ENCODE peak calls at places on chromosomes 3 and 15, in six cellular contexts. One of them, this sample, is unnamed. For H3K4me1 and H3K9me3, the result is how much of the 10 kb centered on the place peaks cover.

GRCh38 chr3:111012388-111013248 is 59.0 kb upstream of the NECTIN3 start:
- DNase-seq in neuronal stem cell: peak
- DNase-seq in IMR-90: no peak
- DNase-seq in H1: no peak
- DNase-seq in H9: peak
- DNase-seq in trophoblast cell: peak
- DNase-seq in this sample: peak

GRCh38 chr3:168073842-168074311 is 21.8 kb downstream of the GOLIM4 start:
- DNase-seq in neuronal stem cell: no peak
- DNase-seq in IMR-90: no peak
- DNase-seq in H1: no peak
- DNase-seq in H9: no peak
- DNase-seq in trophoblast cell: no peak
- DNase-seq in this sample: no peak

GRCh38 chr15:29818141-29818540 is 4.1 kb downstream of the TJP1 start:
- DNase-seq in neuronal stem cell: no peak
- DNase-seq in IMR-90: peak
- DNase-seq in H1: no peak
- DNase-seq in H9: no peak
- DNase-seq in trophoblast cell: peak
- DNase-seq in this sample: no peak

GRCh38 chr15:60916674-60917468 is 312.2 kb downstream of the RORA start:
- DNase-seq in neuronal stem cell: peak
- DNase-seq in IMR-90: peak
- DNase-seq in H1: peak
- DNase-seq in H9: peak
- DNase-seq in trophoblast cell: peak
- DNase-seq in this sample: peak

GRCh38 chr3:166274342-166274741 is 437.1 kb upstream of the BCHE start:
- DNase-seq in neuronal stem cell: no peak
- DNase-seq in IMR-90: peak
- DNase-seq in H1: no peak
- DNase-seq in H9: no peak
- DNase-seq in trophoblast cell: no peak
- DNase-seq in this sample: peak

GRCh38 chr15:62474771-62475124 is 309.7 kb upstream of the C2CD4B start:
- DNase-seq in neuronal stem cell: no peak
- DNase-seq in IMR-90: peak
- DNase-seq in H1: no peak
- DNase-seq in H9: no peak
- DNase-seq in trophoblast cell: peak
- DNase-seq in this sample: no peak

GRCh38 chr15:92451225-92451825 is 57.6 kb downstream of the ST8SIA2 start:
- DNase-seq in neuronal stem cell: no peak
- DNase-seq in IMR-90: peak
- DNase-seq in H1: no peak
- DNase-seq in H9: no peak
- DNase-seq in trophoblast cell: peak
- DNase-seq in this sample: peak

GRCh38 chr3:139491027-139491700 is 14.8 kb upstream of the RBP2 start:
- DNase-seq in neuronal stem cell: no peak
- DNase-seq in IMR-90: no peak
- DNase-seq in H1: peak
- DNase-seq in H9: peak
- DNase-seq in trophoblast cell: peak
- DNase-seq in this sample: no peak

GRCh38 chr3:5888845-5889244 is 701.3 kb downstream of the EDEM1 start:
- DNase-seq in neuronal stem cell: no peak
- DNase-seq in IMR-90: no peak
- DNase-seq in H1: no peak
- DNase-seq in H9: no peak
- DNase-seq in trophoblast cell: no peak
- DNase-seq in this sample: no peak

GRCh38 chr3:62529230-62529629 is 155.9 kb upstream of the FEZF2 start:
- DNase-seq in neuronal stem cell: peak
- DNase-seq in IMR-90: peak
- DNase-seq in H1: peak
- DNase-seq in H9: peak
- DNase-seq in trophoblast cell: peak
- DNase-seq in this sample: peak

GRCh38 chr3:16596352-16597032 is 8.7 kb downstream of the DAZL start:
- DNase-seq in neuronal stem cell: no peak
- DNase-seq in IMR-90: no peak
- DNase-seq in H1: no peak
- DNase-seq in H9: no peak
- DNase-seq in trophoblast cell: no peak
- DNase-seq in this sample: no peak

GRCh38 chr15:44101944-44102343 is 93.1 kb downstream of the FRMD5 start:
- DNase-seq in neuronal stem cell: no peak
- DNase-seq in IMR-90: peak
- DNase-seq in H1: no peak
- DNase-seq in H9: no peak
- DNase-seq in trophoblast cell: no peak
- DNase-seq in this sample: no peak

GRCh38 chr3:57942872-57943283 is 65.3 kb upstream of the FLNB start:
- DNase-seq in neuronal stem cell: no peak
- DNase-seq in IMR-90: no peak
- DNase-seq in H1: no peak
- DNase-seq in H9: no peak
- DNase-seq in trophoblast cell: no peak
- DNase-seq in this sample: no peak

GRCh38 chr15:43954181-43954621 is 127.4 kb downstream of the WDR76 start:
- DNase-seq in neuronal stem cell: no peak
- DNase-seq in IMR-90: peak
- DNase-seq in H1: no peak
- DNase-seq in H9: no peak
- DNase-seq in trophoblast cell: no peak
- DNase-seq in this sample: no peak

GRCh38 chr3:143063018-143063417 is 56.6 kb upstream of the CHST2 start:
- DNase-seq in neuronal stem cell: no peak
- DNase-seq in IMR-90: peak
- DNase-seq in H1: no peak
- DNase-seq in H9: no peak
- DNase-seq in trophoblast cell: no peak
- DNase-seq in this sample: peak

GRCh38 chr3:187746479-187747335 is 1.4 kb upstream of the BCL6 start:
- DNase-seq in neuronal stem cell: no peak
- DNase-seq in IMR-90: peak
- DNase-seq in H1: no peak
- DNase-seq in H9: no peak
- DNase-seq in trophoblast cell: peak
- DNase-seq in this sample: peak

GRCh38 chr15:22895465-22896190 is 57.2 kb downstream of the NIPA2 start:
- DNase-seq in neuronal stem cell: no peak
- DNase-seq in IMR-90: peak
- DNase-seq in H1: no peak
- DNase-seq in H9: no peak
- DNase-seq in trophoblast cell: peak
- DNase-seq in this sample: no peak

GRCh38 chr15:60695713-60696522 is 217.0 kb upstream of the ICE2 start:
- DNase-seq in neuronal stem cell: no peak
- DNase-seq in IMR-90: peak
- DNase-seq in H1: no peak
- DNase-seq in H9: no peak
- DNase-seq in trophoblast cell: no peak
- DNase-seq in this sample: peak

GRCh38 chr3:45095916-45096526 is 50.2 kb downstream of the CDCP1 start:
- DNase-seq in neuronal stem cell: no peak
- DNase-seq in IMR-90: no peak
- DNase-seq in H1: no peak
- DNase-seq in H9: no peak
- DNase-seq in trophoblast cell: no peak
- DNase-seq in this sample: peak

GRCh38 chr3:20747736-20748135 is 561.7 kb upstream of the SGO1 start:
- DNase-seq in neuronal stem cell: no peak
- DNase-seq in IMR-90: no peak
- DNase-seq in H1: no peak
- DNase-seq in H9: no peak
- DNase-seq in trophoblast cell: peak
- DNase-seq in this sample: no peak

GRCh38 chr3:1774597-1774996 is 324.1 kb upstream of the CNTN4 start:
- DNase-seq in neuronal stem cell: no peak
- DNase-seq in IMR-90: no peak
- DNase-seq in H1: no peak
- DNase-seq in H9: no peak
- DNase-seq in trophoblast cell: no peak
- DNase-seq in this sample: no peak

GRCh38 chr3:14822875-14823807 is 4.4 kb downstream of the FGD5 start:
- DNase-seq in neuronal stem cell: no peak
- DNase-seq in IMR-90: no peak
- DNase-seq in H1: no peak
- DNase-seq in H9: no peak
- DNase-seq in trophoblast cell: no peak
- DNase-seq in this sample: no peak

GRCh38 chr15:60781211-60781713 is 302.3 kb upstream of the ICE2 start:
- DNase-seq in neuronal stem cell: no peak
- DNase-seq in IMR-90: no peak
- DNase-seq in H1: no peak
- DNase-seq in H9: no peak
- DNase-seq in trophoblast cell: no peak
- DNase-seq in this sample: no peak

GRCh38 chr15:40995656-40996055 is 42.4 kb downstream of the CHAC1 start:
- DNase-seq in neuronal stem cell: no peak
- DNase-seq in IMR-90: no peak
- DNase-seq in H1: no peak
- DNase-seq in H9: no peak
- DNase-seq in trophoblast cell: peak
- DNase-seq in this sample: no peak

DNA sequence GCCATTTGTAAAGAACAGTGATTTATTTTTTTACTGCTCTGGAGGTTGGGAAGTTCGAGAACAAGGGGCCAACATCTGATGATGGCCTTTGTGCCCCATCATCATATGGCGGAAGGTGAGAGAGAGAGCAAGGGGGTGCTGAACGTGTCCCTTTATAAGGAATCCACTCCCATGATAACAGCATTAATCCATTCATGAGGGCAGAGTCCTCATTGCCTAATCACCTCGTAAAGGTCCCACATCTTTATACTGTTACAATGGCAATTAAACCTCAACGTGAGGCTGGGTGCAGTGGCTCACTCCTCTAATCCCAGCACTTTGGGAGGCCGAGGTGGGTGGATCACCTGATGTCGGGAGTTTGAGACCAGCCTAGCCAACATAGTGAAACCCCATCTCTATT is 8.3 kb downstream of the IL12A start:
- DNase-seq in neuronal stem cell: no peak
- DNase-seq in IMR-90: no peak
- DNase-seq in H1: no peak
- DNase-seq in H9: no peak
- DNase-seq in trophoblast cell: no peak
- DNase-seq in this sample: no peak
- H3K4me1 ChIP-seq in neuronal stem cell: under half
- H3K4me1 ChIP-seq in IMR-90: under half
- H3K4me1 ChIP-seq in H1: under half
- H3K4me1 ChIP-seq in H9: under half
- H3K4me1 ChIP-seq in trophoblast cell: under half
- H3K4me1 ChIP-seq in this sample: under half

GRCh38 chr3:23874359-23875120 is 42.2 kb downstream of the NKIRAS1 start:
- DNase-seq in neuronal stem cell: no peak
- DNase-seq in IMR-90: peak
- DNase-seq in H1: no peak
- DNase-seq in H9: no peak
- DNase-seq in trophoblast cell: peak
- DNase-seq in this sample: peak

GRCh38 chr3:23875326-23875725 is 41.5 kb downstream of the NKIRAS1 start:
- DNase-seq in neuronal stem cell: no peak
- DNase-seq in IMR-90: no peak
- DNase-seq in H1: no peak
- DNase-seq in H9: no peak
- DNase-seq in trophoblast cell: peak
- DNase-seq in this sample: no peak

GRCh38 chr3:23877324-23877980 is 39.3 kb downstream of the NKIRAS1 start:
- DNase-seq in neuronal stem cell: no peak
- DNase-seq in IMR-90: peak
- DNase-seq in H1: no peak
- DNase-seq in H9: no peak
- DNase-seq in trophoblast cell: peak
- DNase-seq in this sample: peak

GRCh38 chr3:23879485-23879884 is 37.3 kb downstream of the NKIRAS1 start:
- DNase-seq in neuronal stem cell: no peak
- DNase-seq in IMR-90: no peak
- DNase-seq in H1: no peak
- DNase-seq in H9: no peak
- DNase-seq in trophoblast cell: no peak
- DNase-seq in this sample: no peak

GRCh38 chr3:23876901-23877300 is 39.9 kb downstream of the NKIRAS1 start:
- DNase-seq in neuronal stem cell: no peak
- DNase-seq in IMR-90: no peak
- DNase-seq in H1: no peak
- DNase-seq in H9: no peak
- DNase-seq in trophoblast cell: no peak
- DNase-seq in this sample: no peak
- H3K18ac ChIP-seq in neuronal stem cell: no peak
- H3K18ac ChIP-seq in IMR-90: no peak
- H3K18ac ChIP-seq in H1: no peak
- H3K18ac ChIP-seq in H9: no peak
- H3K18ac ChIP-seq in trophoblast cell: no peak
- H3K18ac ChIP-seq in this sample: no peak

GRCh38 chr3:26102376-26103110 is 312.7 kb downstream of the OXSM start:
- DNase-seq in neuronal stem cell: no peak
- DNase-seq in IMR-90: no peak
- DNase-seq in H1: no peak
- DNase-seq in H9: no peak
- DNase-seq in trophoblast cell: no peak
- DNase-seq in this sample: no peak

GRCh38 chr3:26100176-26100575 is 310.3 kb downstream of the OXSM start:
- DNase-seq in neuronal stem cell: no peak
- DNase-seq in IMR-90: no peak
- DNase-seq in H1: no peak
- DNase-seq in H9: no peak
- DNase-seq in trophoblast cell: no peak
- DNase-seq in this sample: no peak

GRCh38 chr3:26104856-26105255 is 315.0 kb downstream of the OXSM start:
- DNase-seq in neuronal stem cell: no peak
- DNase-seq in IMR-90: no peak
- DNase-seq in H1: no peak
- DNase-seq in H9: no peak
- DNase-seq in trophoblast cell: peak
- DNase-seq in this sample: no peak

GRCh38 chr3:26099692-26100091 is 309.8 kb downstream of the OXSM start:
- DNase-seq in neuronal stem cell: no peak
- DNase-seq in IMR-90: no peak
- DNase-seq in H1: no peak
- DNase-seq in H9: no peak
- DNase-seq in trophoblast cell: no peak
- DNase-seq in this sample: no peak
- H3K9me3 ChIP-seq in neuronal stem cell: under half
- H3K9me3 ChIP-seq in IMR-90: under half
- H3K9me3 ChIP-seq in H1: under half
- H3K9me3 ChIP-seq in H9: under half
- H3K9me3 ChIP-seq in trophoblast cell: under half
- H3K9me3 ChIP-seq in this sample: under half

GRCh38 chr15:74793135-74794028 is 11.5 kb downstream of the CSK start:
- DNase-seq in neuronal stem cell: no peak
- DNase-seq in IMR-90: no peak
- DNase-seq in H1: no peak
- DNase-seq in H9: no peak
- DNase-seq in trophoblast cell: no peak
- DNase-seq in this sample: peak
- H3K4me1 ChIP-seq in neuronal stem cell: under half
- H3K4me1 ChIP-seq in IMR-90: under half
- H3K4me1 ChIP-seq in H1: under half
- H3K4me1 ChIP-seq in H9: under half
- H3K4me1 ChIP-seq in trophoblast cell: under half
- H3K4me1 ChIP-seq in this sample: half or more

GRCh38 chr15:64633332-64633731 is 142.1 kb downstream of the RBPMS2 start:
- DNase-seq in neuronal stem cell: no peak
- DNase-seq in IMR-90: no peak
- DNase-seq in H1: no peak
- DNase-seq in H9: no peak
- DNase-seq in trophoblast cell: no peak
- DNase-seq in this sample: no peak
- H3K18ac ChIP-seq in neuronal stem cell: no peak
- H3K18ac ChIP-seq in IMR-90: no peak
- H3K18ac ChIP-seq in H1: no peak
- H3K18ac ChIP-seq in H9: no peak
- H3K18ac ChIP-seq in trophoblast cell: no peak
- H3K18ac ChIP-seq in this sample: no peak

This sample was measured in mesenchymal stem cell.